ENCODE peak calls at places on chromosomes 13 and 19, in four cellular contexts. O is A549, Z is ascending aorta, R is upper lobe of right lung. G is an unnamed sample.
A peak's percentile ranks its signal among the peaks of the same experiment; 100 is the strongest.

GRCh38 chr19:56423276-56423984 is 19.3 kb downstream of the ZNF583 start:
- DNase-seq in O (no peak), Z (no peak), R (no peak), G (no peak)

GRCh38 chr13:99605417-99606321 is 104.4 kb downstream of the TM9SF2 start:
- DNase-seq in O (peak; percentile 54), Z (no peak), R (peak; percentile 72), G (no peak)

GRCh38 chr13:80334582-80335260 is 6.2 kb downstream of the SPRY2 start:
- DNase-seq in O (no peak), Z (no peak), R (no peak), G (no peak)

GRCh38 chr13:81207221-81207620 is 866.3 kb upstream of the SPRY2 start:
- DNase-seq in O (no peak), Z (no peak), R (no peak), G (no peak)

GRCh38 chr13:69300131-69300530 is 807.5 kb upstream of the ATXN8OS start:
- DNase-seq in O (no peak), Z (no peak), R (no peak), G (no peak)

GRCh38 chr19:55341191-55342043 is 1.7 kb downstream of the KMT5C start:
- DNase-seq in O (peak; percentile 93), Z (no peak), R (peak; percentile 91), G (no peak)

GRCh38 chr13:24068472-24068871 is 92.0 kb upstream of the SPATA13 start:
- DNase-seq in O (no peak), Z (no peak), R (no peak), G (no peak)

GRCh38 chr19:46356670-46357055 is 9.8 kb downstream of the PPP5C start:
- DNase-seq in O (no peak), Z (no peak), R (no peak), G (no peak)

GRCh38 chr13:19185865-19186645 is 4.4 kb upstream of the TUBA3C start:
- DNase-seq in O (no peak), Z (no peak), R (no peak), G (no peak)

GRCh38 chr13:44244288-44244687 is 129.3 kb upstream of the SERP2 start:
- DNase-seq in O (no peak), Z (no peak), R (no peak), G (peak; percentile 76)

GRCh38 chr19:371501-372160 is 27.0 kb upstream of the MIER2 start:
- DNase-seq in O (no peak), Z (no peak), R (no peak), G (no peak)

GRCh38 chr13:45368571-45368970 is 27.6 kb upstream of the TPT1 start:
- DNase-seq in O (no peak), Z (no peak), R (no peak), G (no peak)

GRCh38 chr19:40896418-40896796 is 14.4 kb upstream of the CYP2A7 start:
- DNase-seq in O (no peak), Z (no peak), R (no peak), G (no peak)
- H3K4me3 ChIP-seq in O (no peak overlapping the region), Z (no peak overlapping the region), R (no peak overlapping the region), G (no peak overlapping the region)

GRCh38 chr13:101783554-101783953 is 331.1 kb downstream of the ITGBL1 start:
- DNase-seq in O (no peak), Z (no peak), R (no peak), G (no peak)

GRCh38 chr13:101784313-101784712 is 331.8 kb downstream of the ITGBL1 start:
- DNase-seq in O (no peak), Z (no peak), R (no peak), G (no peak)

GRCh38 chr13:101785858-101786257 is 333.4 kb downstream of the ITGBL1 start:
- DNase-seq in O (peak; percentile 17), Z (no peak), R (no peak), G (peak; percentile 20)
- TF ChIP-seq CTCF in O (peak; percentile 29), Z (no peak), R (no peak), G (peak; percentile 70)

DNA sequence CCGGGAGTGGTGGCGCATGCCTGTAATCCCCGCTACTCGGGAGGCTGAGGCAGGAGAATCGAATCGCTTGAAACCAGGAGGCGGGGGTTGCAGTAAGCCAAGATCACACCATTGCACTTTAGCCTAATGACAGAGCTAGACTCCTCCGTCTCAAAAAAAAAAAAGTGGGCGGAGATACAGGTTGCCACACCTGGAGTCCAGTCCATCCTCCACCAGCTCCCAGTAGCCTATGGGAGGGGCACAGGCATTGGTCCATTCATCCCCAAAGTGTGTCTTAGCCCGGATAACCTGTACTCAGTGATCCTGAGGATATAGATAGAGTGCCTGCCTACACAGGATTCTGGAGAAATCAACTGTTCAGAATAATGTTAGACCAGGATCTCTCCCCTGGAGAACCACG is 3.3 kb upstream of the DOT1L start:
- DNase-seq in O (no peak), Z (no peak), R (no peak), G (no peak)
- H3K4me3 ChIP-seq in O (no peak overlapping the region), Z (no peak overlapping the region), R (no peak overlapping the region), G (no peak overlapping the region)

DNA sequence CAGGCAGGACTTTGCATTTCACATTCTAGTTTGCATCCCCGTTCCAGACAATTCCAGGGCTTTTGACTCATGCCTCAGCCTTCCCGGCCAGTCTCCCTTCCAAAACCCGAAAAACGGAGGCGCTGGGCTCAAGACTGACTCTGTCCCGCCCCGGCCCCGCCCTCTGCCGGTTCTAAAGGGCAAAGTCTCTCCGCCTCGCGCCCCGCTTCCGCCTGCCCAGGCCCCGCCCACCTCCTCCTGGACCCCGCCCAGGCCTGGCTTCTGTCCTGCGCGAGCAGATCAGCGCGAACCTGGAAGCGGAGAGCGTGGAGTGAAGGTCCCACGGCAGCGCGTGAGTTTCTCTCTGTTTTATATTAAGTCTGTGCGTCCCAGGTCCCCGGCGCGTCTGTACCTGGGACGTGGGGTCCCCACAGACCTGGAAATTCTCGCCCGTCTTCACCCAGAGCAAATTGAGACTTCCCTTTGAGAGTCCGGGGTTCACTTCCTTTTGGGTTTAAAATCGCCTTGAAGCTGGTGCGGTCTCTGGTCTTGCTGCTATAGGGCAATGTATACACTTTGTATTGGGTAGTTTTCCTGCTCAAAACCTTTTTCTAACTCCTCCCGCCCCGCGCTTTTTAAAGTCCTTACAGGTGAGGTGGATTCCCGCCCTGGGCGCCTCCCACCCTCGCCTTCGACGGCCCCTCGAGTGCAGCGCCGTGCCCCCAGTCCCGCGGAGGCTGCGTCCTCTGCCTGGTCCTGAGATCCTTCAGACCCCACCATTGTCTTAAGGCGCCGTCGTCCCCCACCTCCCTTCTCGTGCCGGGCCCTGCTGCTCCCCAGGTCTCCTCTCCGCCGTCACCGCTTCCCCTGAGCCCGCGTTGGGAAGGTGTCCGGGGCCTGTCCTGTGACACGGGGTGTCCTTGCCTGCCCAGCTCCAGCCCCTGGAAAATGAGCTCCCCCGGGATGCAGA is 31.2 kb downstream of the ZNF701 start:
- DNase-seq in O (no peak), Z (peak; percentile 82), R (peak; percentile 97), G (peak; percentile 66)
- TF ChIP-seq CTCF in O (no peak), Z (peak; percentile 37), R (peak; percentile 44), G (peak; percentile 15)

G was measured in astrocyte of the cerebellum.